ENCODE peak calls at places on chromosome 9, in five cellular contexts. N is HEK293T; R is activated CD8-positive, alpha-beta memory T cell treated with anti-CD3 and anti-CD28 coated beads, Interleukin-2, amount 50 U/mL, for 48 hours; S is cerebellum; G is GDM1. Z is an unnamed sample.

GRCh38 chr9:114790521-114790920 is 15.3 kb downstream of the TNFSF15 start:
- DNase-seq in N (no peak), R (no peak), S (no peak), G (no peak), Z (no peak)

GRCh38 chr9:99511723-99512122 is 289.6 kb downstream of the SEC61B start:
- DNase-seq in N (no peak), R (no peak), S (no peak), G (no peak), Z (no peak)

GRCh38 chr9:112051812-112052211 is 123.3 kb downstream of the SUSD1 start:
- DNase-seq in N (no peak), R (no peak), S (no peak), G (no peak), Z (no peak)

GRCh38 chr9:20884985-20885593 is 146.4 kb downstream of the HACD4 start:
- DNase-seq in N (peak), R (peak), S (peak), G (peak), Z (peak)

GRCh38 chr9:132997591-132997990 is 19.1 kb downstream of the GFI1B start:
- DNase-seq in N (no peak), R (no peak), S (no peak), G (no peak), Z (no peak)

GRCh38 chr9:121888438-121888775 is 204.7 kb downstream of the TTLL11 start:
- DNase-seq in N (no peak), R (no peak), S (no peak), G (no peak), Z (no peak)

GRCh38 chr9:88657893-88658292 is 122.9 kb downstream of the NXNL2 start:
- DNase-seq in N (no peak), R (no peak), S (no peak), G (no peak), Z (no peak)

GRCh38 chr9:90805006-90805993 is 3.7 kb downstream of the SYK start:
- DNase-seq in N (no peak), R (no peak), S (peak), G (no peak), Z (no peak)

GRCh38 chr9:115595951-115596742 is 478.2 kb upstream of the TNC start:
- DNase-seq in N (no peak), R (no peak), S (no peak), G (no peak), Z (no peak)

GRCh38 chr9:112487008-112487798 is 576 bp downstream of the KIAA1958 start:
- DNase-seq in N (peak), R (peak), S (peak), G (no peak), Z (peak)

GRCh38 chr9:109968702-109969450 is 188.9 kb downstream of the PALM2AKAP2 start:
- DNase-seq in N (peak), R (no peak), S (no peak), G (no peak), Z (no peak)

GRCh38 chr9:112355305-112355953 is 22.0 kb upstream of the PTBP3 start:
- DNase-seq in N (no peak), R (no peak), S (no peak), G (no peak), Z (no peak)

GRCh38 chr9:118567861-118568260 is 801.4 kb downstream of the BRINP1 start:
- DNase-seq in N (no peak), R (no peak), S (no peak), G (no peak), Z (no peak)

GRCh38 chr9:76610009-76610352 is 151.0 kb downstream of the GCNT1 start:
- DNase-seq in N (no peak), R (no peak), S (no peak), G (no peak), Z (peak)

GRCh38 chr9:27125030-27125429 is 16.0 kb downstream of the TEK start:
- DNase-seq in N (no peak), R (no peak), S (no peak), G (no peak), Z (no peak)

GRCh38 chr9:123164285-123164684 is 104.1 kb downstream of the STRBP start:
- DNase-seq in N (no peak), R (no peak), S (no peak), G (no peak), Z (no peak)

GRCh38 chr9:75855509-75855908 is 35.0 kb upstream of the PCSK5 start:
- DNase-seq in N (peak), R (no peak), S (no peak), G (no peak), Z (no peak)

GRCh38 chr9:4630836-4631235 is 31.3 kb upstream of the PLPP6 start:
- DNase-seq in N (no peak), R (no peak), S (no peak), G (no peak), Z (no peak)

GRCh38 chr9:117392992-117393391 is 21.9 kb downstream of the ASTN2 start:
- DNase-seq in N (no peak), R (no peak), S (no peak), G (no peak), Z (no peak)

GRCh38 chr9:6764570-6765334 is 7.0 kb downstream of the KDM4C start:
- DNase-seq in N (no peak), R (no peak), S (no peak), G (no peak), Z (no peak)

GRCh38 chr9:3875371-3876132 is 349.8 kb upstream of the RFX3 start:
- DNase-seq in N (no peak), R (no peak), S (no peak), G (no peak), Z (no peak)